ENCODE peak calls at places on chromosomes 3 and 15, in seven cellular contexts. One of them, this sample, is unnamed.

GRCh38 chr3:21599890-21600289 is 151.1 kb downstream of the ZNF385D start:
- DNase-seq in NCI-H510A treated with DMSO at 0.1 percent for 48 hours: no peak
- DNase-seq in hypothalamus: no peak
- DNase-seq in mucosa of gallbladder: no peak
- DNase-seq in amniotic stem cell: no peak
- DNase-seq in stimulated activated naive CD8-positive, alpha-beta T cell treated with anti-CD3 and anti-CD28 coated beads, Interleukin-15, amount 100 ng/mL, for 72 hours: no peak
- DNase-seq in GM03348: no peak
- DNase-seq in this sample: no peak

GRCh38 chr3:156180077-156180476 is 59.7 kb downstream of the KCNAB1 start:
- DNase-seq in NCI-H510A treated with DMSO at 0.1 percent for 48 hours: no peak
- DNase-seq in hypothalamus: no peak
- DNase-seq in amniotic stem cell: no peak
- DNase-seq in GM03348: no peak
- DNase-seq in stimulated activated naive CD8-positive, alpha-beta T cell treated with anti-CD3 and anti-CD28 coated beads, Interleukin-15, amount 100 ng/mL, for 72 hours: no peak
- DNase-seq in mucosa of gallbladder: no peak
- DNase-seq in this sample: no peak

GRCh38 chr15:71649894-71650293 is 160.5 kb upstream of the NR2E3 start:
- DNase-seq in hypothalamus: no peak
- DNase-seq in GM03348: no peak
- DNase-seq in amniotic stem cell: no peak
- DNase-seq in mucosa of gallbladder: no peak
- DNase-seq in stimulated activated naive CD8-positive, alpha-beta T cell treated with anti-CD3 and anti-CD28 coated beads, Interleukin-15, amount 100 ng/mL, for 72 hours: no peak
- DNase-seq in NCI-H510A treated with DMSO at 0.1 percent for 48 hours: no peak
- DNase-seq in this sample: no peak

GRCh38 chr3:190811775-190812480 is 50.6 kb downstream of the GMNC start:
- DNase-seq in mucosa of gallbladder: peak; percentile 23
- DNase-seq in NCI-H510A treated with DMSO at 0.1 percent for 48 hours: peak; percentile 19
- DNase-seq in hypothalamus: peak; percentile 11
- DNase-seq in stimulated activated naive CD8-positive, alpha-beta T cell treated with anti-CD3 and anti-CD28 coated beads, Interleukin-15, amount 100 ng/mL, for 72 hours: no peak
- DNase-seq in GM03348: peak; percentile 52
- DNase-seq in amniotic stem cell: peak; percentile 50
- DNase-seq in this sample: peak; percentile 42

GRCh38 chr15:22861151-22861550 is 22.7 kb downstream of the NIPA2 start:
- DNase-seq in NCI-H510A treated with DMSO at 0.1 percent for 48 hours: no peak
- DNase-seq in mucosa of gallbladder: no peak
- DNase-seq in hypothalamus: no peak
- DNase-seq in GM03348: no peak
- DNase-seq in amniotic stem cell: no peak
- DNase-seq in stimulated activated naive CD8-positive, alpha-beta T cell treated with anti-CD3 and anti-CD28 coated beads, Interleukin-15, amount 100 ng/mL, for 72 hours: no peak
- DNase-seq in this sample: no peak

GRCh38 chr3:63519426-63519825 is 133.0 kb upstream of the SNTN start:
- DNase-seq in NCI-H510A treated with DMSO at 0.1 percent for 48 hours: no peak
- DNase-seq in GM03348: no peak
- DNase-seq in amniotic stem cell: no peak
- DNase-seq in stimulated activated naive CD8-positive, alpha-beta T cell treated with anti-CD3 and anti-CD28 coated beads, Interleukin-15, amount 100 ng/mL, for 72 hours: no peak
- DNase-seq in hypothalamus: no peak
- DNase-seq in mucosa of gallbladder: no peak
- DNase-seq in this sample: no peak

GRCh38 chr3:33438284-33438668 is 1.9 kb downstream of the UBP1 start:
- DNase-seq in amniotic stem cell: no peak
- DNase-seq in hypothalamus: no peak
- DNase-seq in GM03348: peak; percentile 30
- DNase-seq in mucosa of gallbladder: no peak
- DNase-seq in stimulated activated naive CD8-positive, alpha-beta T cell treated with anti-CD3 and anti-CD28 coated beads, Interleukin-15, amount 100 ng/mL, for 72 hours: no peak
- DNase-seq in NCI-H510A treated with DMSO at 0.1 percent for 48 hours: no peak
- DNase-seq in this sample: no peak

GRCh38 chr15:88765212-88765611 is 38.0 kb upstream of the ACAN start:
- DNase-seq in mucosa of gallbladder: no peak
- DNase-seq in GM03348: no peak
- DNase-seq in hypothalamus: no peak
- DNase-seq in amniotic stem cell: no peak
- DNase-seq in stimulated activated naive CD8-positive, alpha-beta T cell treated with anti-CD3 and anti-CD28 coated beads, Interleukin-15, amount 100 ng/mL, for 72 hours: no peak
- DNase-seq in NCI-H510A treated with DMSO at 0.1 percent for 48 hours: no peak
- DNase-seq in this sample: no peak

GRCh38 chr3:36877930-36878685 is 66.7 kb downstream of the TRANK1 start:
- DNase-seq in amniotic stem cell: no peak
- DNase-seq in GM03348: no peak
- DNase-seq in hypothalamus: no peak
- DNase-seq in mucosa of gallbladder: no peak
- DNase-seq in NCI-H510A treated with DMSO at 0.1 percent for 48 hours: no peak
- DNase-seq in stimulated activated naive CD8-positive, alpha-beta T cell treated with anti-CD3 and anti-CD28 coated beads, Interleukin-15, amount 100 ng/mL, for 72 hours: no peak
- DNase-seq in this sample: no peak

GRCh38 chr3:53495518-53496501 is 1.4 kb downstream of the CACNA1D start:
- DNase-seq in amniotic stem cell: no peak
- DNase-seq in NCI-H510A treated with DMSO at 0.1 percent for 48 hours: no peak
- DNase-seq in stimulated activated naive CD8-positive, alpha-beta T cell treated with anti-CD3 and anti-CD28 coated beads, Interleukin-15, amount 100 ng/mL, for 72 hours: no peak
- DNase-seq in GM03348: peak; percentile 34
- DNase-seq in hypothalamus: peak; percentile 67
- DNase-seq in mucosa of gallbladder: no peak
- DNase-seq in this sample: peak; percentile 51

GRCh38 chr3:132535575-132536441 is 61.3 kb upstream of the ACKR4 start:
- DNase-seq in hypothalamus: peak; percentile 32
- DNase-seq in GM03348: peak; percentile 77
- DNase-seq in amniotic stem cell: peak; percentile 64
- DNase-seq in mucosa of gallbladder: peak; percentile 73
- DNase-seq in stimulated activated naive CD8-positive, alpha-beta T cell treated with anti-CD3 and anti-CD28 coated beads, Interleukin-15, amount 100 ng/mL, for 72 hours: peak; percentile 47
- DNase-seq in NCI-H510A treated with DMSO at 0.1 percent for 48 hours: peak; percentile 49
- DNase-seq in this sample: peak; percentile 3

GRCh38 chr15:67479781-67480180 is 41.1 kb upstream of the C15orf61 start:
- DNase-seq in stimulated activated naive CD8-positive, alpha-beta T cell treated with anti-CD3 and anti-CD28 coated beads, Interleukin-15, amount 100 ng/mL, for 72 hours: no peak
- DNase-seq in hypothalamus: no peak
- DNase-seq in mucosa of gallbladder: no peak
- DNase-seq in GM03348: peak; percentile 35
- DNase-seq in NCI-H510A treated with DMSO at 0.1 percent for 48 hours: no peak
- DNase-seq in amniotic stem cell: no peak
- DNase-seq in this sample: no peak

GRCh38 chr15:87142096-87142495 is 1062.4 kb downstream of the AGBL1 start:
- DNase-seq in mucosa of gallbladder: no peak
- DNase-seq in hypothalamus: no peak
- DNase-seq in NCI-H510A treated with DMSO at 0.1 percent for 48 hours: no peak
- DNase-seq in GM03348: no peak
- DNase-seq in amniotic stem cell: no peak
- DNase-seq in stimulated activated naive CD8-positive, alpha-beta T cell treated with anti-CD3 and anti-CD28 coated beads, Interleukin-15, amount 100 ng/mL, for 72 hours: no peak
- DNase-seq in this sample: no peak

GRCh38 chr3:72336114-72336651 is 512.1 kb downstream of the SHQ1 start:
- DNase-seq in GM03348: no peak
- DNase-seq in NCI-H510A treated with DMSO at 0.1 percent for 48 hours: no peak
- DNase-seq in hypothalamus: no peak
- DNase-seq in stimulated activated naive CD8-positive, alpha-beta T cell treated with anti-CD3 and anti-CD28 coated beads, Interleukin-15, amount 100 ng/mL, for 72 hours: no peak
- DNase-seq in amniotic stem cell: no peak
- DNase-seq in mucosa of gallbladder: no peak
- DNase-seq in this sample: no peak

GRCh38 chr3:76131396-76132153 is 346.2 kb upstream of the ZNF717 start:
- DNase-seq in stimulated activated naive CD8-positive, alpha-beta T cell treated with anti-CD3 and anti-CD28 coated beads, Interleukin-15, amount 100 ng/mL, for 72 hours: no peak
- DNase-seq in mucosa of gallbladder: no peak
- DNase-seq in GM03348: no peak
- DNase-seq in amniotic stem cell: no peak
- DNase-seq in hypothalamus: no peak
- DNase-seq in NCI-H510A treated with DMSO at 0.1 percent for 48 hours: no peak
- DNase-seq in this sample: no peak

GRCh38 chr3:69020424-69020823 is 6.9 kb upstream of the EOGT start:
- DNase-seq in amniotic stem cell: no peak
- DNase-seq in stimulated activated naive CD8-positive, alpha-beta T cell treated with anti-CD3 and anti-CD28 coated beads, Interleukin-15, amount 100 ng/mL, for 72 hours: no peak
- DNase-seq in mucosa of gallbladder: no peak
- DNase-seq in hypothalamus: no peak
- DNase-seq in GM03348: no peak
- DNase-seq in NCI-H510A treated with DMSO at 0.1 percent for 48 hours: no peak
- DNase-seq in this sample: no peak

GRCh38 chr3:158160958-158161357 is 51.1 kb downstream of the RSRC1 start:
- DNase-seq in amniotic stem cell: peak; percentile 33
- DNase-seq in NCI-H510A treated with DMSO at 0.1 percent for 48 hours: no peak
- DNase-seq in stimulated activated naive CD8-positive, alpha-beta T cell treated with anti-CD3 and anti-CD28 coated beads, Interleukin-15, amount 100 ng/mL, for 72 hours: no peak
- DNase-seq in mucosa of gallbladder: no peak
- DNase-seq in GM03348: peak; percentile 69
- DNase-seq in hypothalamus: no peak
- DNase-seq in this sample: no peak

GRCh38 chr3:42653560-42654330 is at the start of gene ZBTB47:
- DNase-seq in GM03348: peak; percentile 71
- DNase-seq in NCI-H510A treated with DMSO at 0.1 percent for 48 hours: no peak
- DNase-seq in mucosa of gallbladder: no peak
- DNase-seq in amniotic stem cell: no peak
- DNase-seq in stimulated activated naive CD8-positive, alpha-beta T cell treated with anti-CD3 and anti-CD28 coated beads, Interleukin-15, amount 100 ng/mL, for 72 hours: no peak
- DNase-seq in hypothalamus: peak; percentile 49
- DNase-seq in this sample: no peak

GRCh38 chr15:67080900-67081431 is 15.6 kb downstream of the SMAD3 start:
- DNase-seq in amniotic stem cell: peak; percentile 53
- DNase-seq in NCI-H510A treated with DMSO at 0.1 percent for 48 hours: no peak
- DNase-seq in GM03348: peak; percentile 83
- DNase-seq in hypothalamus: peak; percentile 29
- DNase-seq in mucosa of gallbladder: peak; percentile 56
- DNase-seq in stimulated activated naive CD8-positive, alpha-beta T cell treated with anti-CD3 and anti-CD28 coated beads, Interleukin-15, amount 100 ng/mL, for 72 hours: peak; percentile 58
- DNase-seq in this sample: no peak

GRCh38 chr3:112643621-112644236 is 2.8 kb upstream of the CCDC80 start:
- DNase-seq in stimulated activated naive CD8-positive, alpha-beta T cell treated with anti-CD3 and anti-CD28 coated beads, Interleukin-15, amount 100 ng/mL, for 72 hours: no peak
- DNase-seq in NCI-H510A treated with DMSO at 0.1 percent for 48 hours: no peak
- DNase-seq in amniotic stem cell: no peak
- DNase-seq in GM03348: no peak
- DNase-seq in hypothalamus: no peak
- DNase-seq in mucosa of gallbladder: no peak
- DNase-seq in this sample: no peak

GRCh38 chr15:64211696-64212095 is 48.9 kb upstream of the PPIB start:
- DNase-seq in stimulated activated naive CD8-positive, alpha-beta T cell treated with anti-CD3 and anti-CD28 coated beads, Interleukin-15, amount 100 ng/mL, for 72 hours: no peak
- DNase-seq in mucosa of gallbladder: no peak
- DNase-seq in NCI-H510A treated with DMSO at 0.1 percent for 48 hours: no peak
- DNase-seq in hypothalamus: no peak
- DNase-seq in GM03348: no peak
- DNase-seq in amniotic stem cell: no peak
- DNase-seq in this sample: no peak

GRCh38 chr15:39846108-39846507 is 63.5 kb upstream of the FSIP1 start:
- DNase-seq in amniotic stem cell: no peak
- DNase-seq in mucosa of gallbladder: no peak
- DNase-seq in stimulated activated naive CD8-positive, alpha-beta T cell treated with anti-CD3 and anti-CD28 coated beads, Interleukin-15, amount 100 ng/mL, for 72 hours: no peak
- DNase-seq in GM03348: no peak
- DNase-seq in hypothalamus: no peak
- DNase-seq in NCI-H510A treated with DMSO at 0.1 percent for 48 hours: no peak
- DNase-seq in this sample: no peak

GRCh38 chr3:123396171-123397049 is 52.5 kb downstream of the ADCY5 start:
- DNase-seq in NCI-H510A treated with DMSO at 0.1 percent for 48 hours: no peak
- DNase-seq in GM03348: no peak
- DNase-seq in mucosa of gallbladder: no peak
- DNase-seq in stimulated activated naive CD8-positive, alpha-beta T cell treated with anti-CD3 and anti-CD28 coated beads, Interleukin-15, amount 100 ng/mL, for 72 hours: no peak
- DNase-seq in hypothalamus: no peak
- DNase-seq in amniotic stem cell: no peak
- DNase-seq in this sample: no peak

GRCh38 chr15:74307827-74308642 is 59.4 kb downstream of the CYP11A1 start:
- DNase-seq in GM03348: peak; percentile 89
- DNase-seq in NCI-H510A treated with DMSO at 0.1 percent for 48 hours: peak; percentile 60
- DNase-seq in mucosa of gallbladder: peak; percentile 54
- DNase-seq in stimulated activated naive CD8-positive, alpha-beta T cell treated with anti-CD3 and anti-CD28 coated beads, Interleukin-15, amount 100 ng/mL, for 72 hours: peak; percentile 47
- DNase-seq in hypothalamus: peak; percentile 18
- DNase-seq in amniotic stem cell: peak; percentile 52
- DNase-seq in this sample: peak; percentile 44

GRCh38 chr15:40985541-40986330 is 32.5 kb downstream of the CHAC1 start:
- DNase-seq in stimulated activated naive CD8-positive, alpha-beta T cell treated with anti-CD3 and anti-CD28 coated beads, Interleukin-15, amount 100 ng/mL, for 72 hours: no peak
- DNase-seq in hypothalamus: no peak
- DNase-seq in mucosa of gallbladder: no peak
- DNase-seq in amniotic stem cell: no peak
- DNase-seq in GM03348: no peak
- DNase-seq in NCI-H510A treated with DMSO at 0.1 percent for 48 hours: no peak
- DNase-seq in this sample: no peak

GRCh38 chr3:49276475-49277356 is at the start of gene C3orf62:
- DNase-seq in hypothalamus: peak; percentile 76
- DNase-seq in GM03348: peak; percentile 96
- DNase-seq in mucosa of gallbladder: peak; percentile 89
- DNase-seq in stimulated activated naive CD8-positive, alpha-beta T cell treated with anti-CD3 and anti-CD28 coated beads, Interleukin-15, amount 100 ng/mL, for 72 hours: peak; percentile 75
- DNase-seq in NCI-H510A treated with DMSO at 0.1 percent for 48 hours: no peak
- DNase-seq in amniotic stem cell: peak; percentile 60
- DNase-seq in this sample: no peak

GRCh38 chr3:20185364-20185732 is 658 bp downstream of the SGO1 start:
- DNase-seq in GM03348: peak; percentile 16
- DNase-seq in hypothalamus: no peak
- DNase-seq in NCI-H510A treated with DMSO at 0.1 percent for 48 hours: peak; percentile 31
- DNase-seq in amniotic stem cell: no peak
- DNase-seq in mucosa of gallbladder: no peak
- DNase-seq in stimulated activated naive CD8-positive, alpha-beta T cell treated with anti-CD3 and anti-CD28 coated beads, Interleukin-15, amount 100 ng/mL, for 72 hours: peak; percentile 21
- DNase-seq in this sample: peak; percentile 21

GRCh38 chr15:55403531-55403930 is 4.6 kb downstream of the CCPG1 start:
- DNase-seq in hypothalamus: no peak
- DNase-seq in NCI-H510A treated with DMSO at 0.1 percent for 48 hours: no peak
- DNase-seq in GM03348: peak; percentile 41
- DNase-seq in mucosa of gallbladder: no peak
- DNase-seq in stimulated activated naive CD8-positive, alpha-beta T cell treated with anti-CD3 and anti-CD28 coated beads, Interleukin-15, amount 100 ng/mL, for 72 hours: no peak
- DNase-seq in amniotic stem cell: no peak
- DNase-seq in this sample: no peak

GRCh38 chr3:84440306-84440705 is 518.5 kb upstream of the CADM2 start:
- DNase-seq in GM03348: no peak
- DNase-seq in NCI-H510A treated with DMSO at 0.1 percent for 48 hours: no peak
- DNase-seq in stimulated activated naive CD8-positive, alpha-beta T cell treated with anti-CD3 and anti-CD28 coated beads, Interleukin-15, amount 100 ng/mL, for 72 hours: no peak
- DNase-seq in hypothalamus: no peak
- DNase-seq in mucosa of gallbladder: no peak
- DNase-seq in amniotic stem cell: no peak
- DNase-seq in this sample: no peak

GRCh38 chr15:81531971-81532370 is 158.0 kb upstream of the TMC3 start:
- DNase-seq in stimulated activated naive CD8-positive, alpha-beta T cell treated with anti-CD3 and anti-CD28 coated beads, Interleukin-15, amount 100 ng/mL, for 72 hours: no peak
- DNase-seq in hypothalamus: no peak
- DNase-seq in mucosa of gallbladder: no peak
- DNase-seq in GM03348: no peak
- DNase-seq in amniotic stem cell: no peak
- DNase-seq in NCI-H510A treated with DMSO at 0.1 percent for 48 hours: no peak
- DNase-seq in this sample: no peak

GRCh38 chr3:50542177-50543034 is 25.1 kb downstream of the C3orf18 start:
- DNase-seq in NCI-H510A treated with DMSO at 0.1 percent for 48 hours: peak; percentile 48
- DNase-seq in stimulated activated naive CD8-positive, alpha-beta T cell treated with anti-CD3 and anti-CD28 coated beads, Interleukin-15, amount 100 ng/mL, for 72 hours: peak; percentile 60
- DNase-seq in GM03348: peak; percentile 93
- DNase-seq in mucosa of gallbladder: peak; percentile 68
- DNase-seq in amniotic stem cell: no peak
- DNase-seq in hypothalamus: peak; percentile 19
- DNase-seq in this sample: peak; percentile 32

GRCh38 chr15:98804057-98804380 is 155.7 kb downstream of the IGF1R start:
- DNase-seq in stimulated activated naive CD8-positive, alpha-beta T cell treated with anti-CD3 and anti-CD28 coated beads, Interleukin-15, amount 100 ng/mL, for 72 hours: no peak
- DNase-seq in NCI-H510A treated with DMSO at 0.1 percent for 48 hours: no peak
- DNase-seq in hypothalamus: no peak
- DNase-seq in amniotic stem cell: no peak
- DNase-seq in GM03348: no peak
- DNase-seq in mucosa of gallbladder: no peak
- DNase-seq in this sample: no peak

GRCh38 chr3:35908366-35909232 is 269.3 kb downstream of the ARPP21 start:
- DNase-seq in hypothalamus: peak; percentile 60
- DNase-seq in GM03348: peak; percentile 52
- DNase-seq in stimulated activated naive CD8-positive, alpha-beta T cell treated with anti-CD3 and anti-CD28 coated beads, Interleukin-15, amount 100 ng/mL, for 72 hours: peak; percentile 17
- DNase-seq in mucosa of gallbladder: peak; percentile 46
- DNase-seq in NCI-H510A treated with DMSO at 0.1 percent for 48 hours: peak; percentile 49
- DNase-seq in amniotic stem cell: peak; percentile 56
- DNase-seq in this sample: peak; percentile 0

GRCh38 chr15:40063563-40064011 is 24.6 kb upstream of the SRP14 start:
- DNase-seq in hypothalamus: peak; percentile 41
- DNase-seq in stimulated activated naive CD8-positive, alpha-beta T cell treated with anti-CD3 and anti-CD28 coated beads, Interleukin-15, amount 100 ng/mL, for 72 hours: no peak
- DNase-seq in GM03348: peak; percentile 65
- DNase-seq in NCI-H510A treated with DMSO at 0.1 percent for 48 hours: no peak
- DNase-seq in mucosa of gallbladder: no peak
- DNase-seq in amniotic stem cell: no peak
- DNase-seq in this sample: no peak

GRCh38 chr3:10437995-10438901 is 67.1 kb downstream of the ATP2B2 start:
- DNase-seq in GM03348: peak; percentile 52
- DNase-seq in mucosa of gallbladder: no peak
- DNase-seq in stimulated activated naive CD8-positive, alpha-beta T cell treated with anti-CD3 and anti-CD28 coated beads, Interleukin-15, amount 100 ng/mL, for 72 hours: no peak
- DNase-seq in amniotic stem cell: no peak
- DNase-seq in NCI-H510A treated with DMSO at 0.1 percent for 48 hours: no peak
- DNase-seq in hypothalamus: no peak
- DNase-seq in this sample: no peak

GRCh38 chr3:38960953-38961622 is 90.7 kb downstream of the SCN11A start:
- DNase-seq in NCI-H510A treated with DMSO at 0.1 percent for 48 hours: peak; percentile 81
- DNase-seq in hypothalamus: no peak
- DNase-seq in stimulated activated naive CD8-positive, alpha-beta T cell treated with anti-CD3 and anti-CD28 coated beads, Interleukin-15, amount 100 ng/mL, for 72 hours: peak; percentile 12
- DNase-seq in amniotic stem cell: peak; percentile 3
- DNase-seq in GM03348: peak; percentile 75
- DNase-seq in mucosa of gallbladder: peak; percentile 71
- DNase-seq in this sample: peak; percentile 52

GRCh38 chr15:92886229-92886628 is 13.9 kb upstream of the CHD2 start:
- DNase-seq in GM03348: no peak
- DNase-seq in mucosa of gallbladder: no peak
- DNase-seq in hypothalamus: no peak
- DNase-seq in amniotic stem cell: no peak
- DNase-seq in stimulated activated naive CD8-positive, alpha-beta T cell treated with anti-CD3 and anti-CD28 coated beads, Interleukin-15, amount 100 ng/mL, for 72 hours: no peak
- DNase-seq in NCI-H510A treated with DMSO at 0.1 percent for 48 hours: no peak
- DNase-seq in this sample: no peak

GRCh38 chr3:82165266-82165665 is 403.8 kb upstream of the GBE1 start:
- DNase-seq in NCI-H510A treated with DMSO at 0.1 percent for 48 hours: no peak
- DNase-seq in hypothalamus: no peak
- DNase-seq in stimulated activated naive CD8-positive, alpha-beta T cell treated with anti-CD3 and anti-CD28 coated beads, Interleukin-15, amount 100 ng/mL, for 72 hours: no peak
- DNase-seq in amniotic stem cell: no peak
- DNase-seq in GM03348: no peak
- DNase-seq in mucosa of gallbladder: no peak
- DNase-seq in this sample: no peak

This sample was measured in NCI-H748 treated with DMSO at 0.1 percent for 48 hours.